ENCODE peak calls at places on chromosome 12, in nine cellular contexts. G is AG04450, T is pancreas, Z is heart right ventricle, V is ascending aorta, Q is HCT116, X is PC-3, L is adipocyte, M is neural progenitor cell. A is an unnamed sample. For H3K27me3, the result is how much of the 10 kb centered on the place peaks cover.

GRCh38 chr12:120684523-120684932 is 2.4 kb upstream of the MLEC start:
- DNase-seq in G (no peak), T (no peak), Z (no peak), V (no peak), Q (no peak), X (peak), L (peak), M (no peak), A (no peak)

GRCh38 chr12:94074216-94074969 is 74.0 kb upstream of the PLXNC1 start:
- DNase-seq in G (no peak), T (no peak), Z (peak), V (peak), Q (no peak), X (no peak), L (no peak), M (no peak), A (no peak)

GRCh38 chr12:75943730-75944096 is 87.9 kb downstream of the PHLDA1 start:
- DNase-seq in G (no peak), T (no peak), Z (no peak), V (no peak), Q (no peak), X (peak), L (no peak), M (no peak), A (no peak)

GRCh38 chr12:25585021-25585523 is 32.0 kb upstream of the LMNTD1 start:
- DNase-seq in G (no peak), T (no peak), Z (no peak), V (peak), Q (no peak), X (no peak), L (peak), M (no peak), A (no peak)

GRCh38 chr12:3540387-3541320 is 49.7 kb downstream of the PRMT8 start:
- DNase-seq in G (no peak), T (no peak), Z (no peak), V (no peak), Q (no peak), X (no peak), L (no peak), M (no peak), A (no peak)

GRCh38 chr12:57887631-57888406 is 41.3 kb upstream of the CTDSP2 start:
- DNase-seq in G (no peak), T (no peak), Z (no peak), V (peak), Q (no peak), X (peak), L (peak), M (no peak), A (no peak)

GRCh38 chr12:16349132-16349463 is 1.7 kb downstream of the MGST1 start:
- DNase-seq in G (peak), T (no peak), Z (no peak), V (peak), Q (no peak), X (peak), L (peak), M (peak), A (peak)

GRCh38 chr12:46965137-46965536 is 114.3 kb upstream of the PCED1B start:
- DNase-seq in G (no peak), T (no peak), Z (no peak), V (no peak), Q (no peak), X (no peak), L (no peak), M (no peak), A (no peak)

GRCh38 chr12:113306382-113306781 is 28.5 kb downstream of the SLC8B1 start:
- DNase-seq in G (no peak), T (no peak), Z (no peak), V (no peak), Q (no peak), X (peak), L (no peak), M (no peak), A (no peak)

GRCh38 chr12:104740668-104741067 is 217.4 kb downstream of the SLC41A2 start:
- DNase-seq in G (no peak), T (no peak), Z (no peak), V (peak), Q (no peak), X (no peak), L (no peak), M (no peak), A (no peak)

GRCh38 chr12:6927379-6927991 is at the start of gene ATN1:
- DNase-seq in G (peak), T (peak), Z (peak), V (peak), Q (no peak), X (peak), L (peak), M (peak), A (no peak)

GRCh38 chr12:8678661-8679111 is 16.1 kb upstream of the MFAP5 start:
- DNase-seq in G (no peak), T (no peak), Z (no peak), V (peak), Q (no peak), X (no peak), L (peak), M (no peak), A (no peak)

GRCh38 chr12:90274407-90274806 is 565.8 kb upstream of the ATP2B1 start:
- DNase-seq in G (no peak), T (no peak), Z (no peak), V (no peak), Q (no peak), X (peak), L (no peak), M (no peak), A (no peak)

GRCh38 chr12:126353604-126354003 is 1288.4 kb downstream of the AACS start:
- DNase-seq in G (no peak), T (no peak), Z (no peak), V (no peak), Q (no peak), X (no peak), L (no peak), M (no peak), A (no peak)

GRCh38 chr12:14272954-14273910 is 92.2 kb upstream of the ATF7IP start:
- DNase-seq in G (no peak), T (no peak), Z (no peak), V (no peak), Q (no peak), X (peak), L (no peak), M (no peak), A (no peak)

GRCh38 chr12:8860165-8860961 is 37.9 kb downstream of the A2ML1 start:
- DNase-seq in G (no peak), T (no peak), Z (peak), V (peak), Q (peak), X (peak), L (peak), M (peak), A (no peak)

GRCh38 chr12:46371718-46372130 is 849 bp downstream of the SLC38A2 start:
- DNase-seq in G (no peak), T (peak), Z (peak), V (peak), Q (no peak), X (peak), L (peak), M (peak), A (no peak)

GRCh38 chr12:41566703-41567102 is 378.6 kb downstream of the PDZRN4 start:
- DNase-seq in G (no peak), T (no peak), Z (no peak), V (no peak), Q (no peak), X (no peak), L (no peak), M (no peak), A (no peak)

GRCh38 chr12:2650261-2651060 is 144.3 kb upstream of the FKBP4 start:
- DNase-seq in G (no peak), T (no peak), Z (no peak), V (peak), Q (no peak), X (no peak), L (no peak), M (no peak), A (no peak)

GRCh38 chr12:92745874-92746553 is 43.2 kb downstream of the PLEKHG7 start:
- DNase-seq in G (peak), T (no peak), Z (peak), V (peak), Q (peak), X (peak), L (peak), M (no peak), A (peak)

GRCh38 chr12:5861426-5861825 is 83.6 kb downstream of the ANO2 start:
- DNase-seq in G (no peak), T (no peak), Z (no peak), V (no peak), Q (no peak), X (no peak), L (no peak), M (no peak), A (no peak)

GRCh38 chr12:122106891-122107660 is 28.5 kb downstream of the MLXIP start:
- DNase-seq in G (no peak), T (peak), Z (peak), V (no peak), Q (no peak), X (peak), L (peak), M (no peak), A (no peak)

GRCh38 chr12:25438638-25439037 is 114.4 kb downstream of the LMNTD1 start:
- DNase-seq in G (no peak), T (no peak), Z (no peak), V (no peak), Q (no peak), X (no peak), L (peak), M (no peak), A (no peak)

GRCh38 chr12:123945441-123946151 is 27.0 kb downstream of the CCDC92 start:
- DNase-seq in G (no peak), T (no peak), Z (no peak), V (no peak), Q (no peak), X (no peak), L (no peak), M (no peak), A (no peak)

GRCh38 chr12:100504820-100505219 is 31.2 kb downstream of the NR1H4 start:
- DNase-seq in G (no peak), T (no peak), Z (no peak), V (no peak), Q (no peak), X (no peak), L (no peak), M (no peak), A (no peak)

GRCh38 chr12:94427520-94428381 is 31.9 kb downstream of the CEP83 start:
- DNase-seq in G (peak), T (no peak), Z (peak), V (no peak), Q (no peak), X (no peak), L (peak), M (no peak), A (peak)

GRCh38 chr12:121893901-121894540 is 5.4 kb downstream of the PSMD9 start:
- DNase-seq in G (peak), T (no peak), Z (no peak), V (no peak), Q (no peak), X (peak), L (peak), M (no peak), A (peak)

GRCh38 chr12:57896139-57896436 is 45.3 kb upstream of the ATP23 start:
- DNase-seq in G (no peak), T (no peak), Z (peak), V (no peak), Q (no peak), X (no peak), L (peak), M (peak), A (no peak)

GRCh38 chr12:103812789-103813188 is 28.2 kb downstream of the NT5DC3 start:
- DNase-seq in G (no peak), T (no peak), Z (no peak), V (no peak), Q (no peak), X (no peak), L (no peak), M (no peak), A (no peak)

GRCh38 chr12:7935773-7936581 is at the start of gene SLC2A3:
- DNase-seq in G (peak), T (no peak), Z (peak), V (peak), Q (no peak), X (no peak), L (peak), M (peak), A (peak)

GRCh38 chr12:102879144-102879763 is 37.8 kb downstream of the PAH start:
- DNase-seq in G (no peak), T (no peak), Z (no peak), V (no peak), Q (peak), X (peak), L (peak), M (peak), A (peak)

GRCh38 chr12:48988030-48988649 is 10.0 kb downstream of the WNT1 start:
- DNase-seq in G (no peak), T (peak), Z (no peak), V (no peak), Q (no peak), X (peak), L (peak), M (peak), A (no peak)
- H3K27me3 ChIP-seq in G (half or more), T (under half), Z (half or more), V (under half), Q (under half), X (under half), L (half or more), M (half or more), A (under half)

DNA sequence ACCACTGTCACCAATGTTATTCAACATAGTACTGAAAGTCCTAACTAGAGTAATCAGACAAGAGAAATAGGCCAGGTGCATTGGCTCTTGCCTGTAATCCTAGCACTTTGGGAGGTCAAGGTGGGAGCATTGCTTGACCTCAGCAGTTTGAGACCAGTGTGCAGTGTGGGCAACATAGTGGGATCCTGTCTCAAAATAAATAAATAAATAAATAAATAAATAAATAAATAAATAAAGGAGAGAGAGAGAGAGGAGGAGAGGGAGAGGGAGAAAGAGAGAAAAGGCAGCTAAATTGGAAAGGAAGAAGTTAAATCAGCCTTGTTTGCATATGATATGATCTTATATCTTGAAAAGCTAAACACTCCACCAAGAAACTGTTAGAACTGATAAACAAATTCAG is 115.3 kb downstream of the FAR2 start:
- DNase-seq in G (no peak), T (no peak), Z (no peak), V (no peak), Q (no peak), X (no peak), L (no peak), M (no peak), A (no peak)
- H3K27me3 ChIP-seq in G (under half), T (under half), Z (under half), V (under half), Q (under half), X (under half), L (under half), M (under half), A (under half)

GRCh38 chr12:53695148-53696138 is 19.6 kb upstream of the ATP5MC2 start:
- DNase-seq in G (no peak), T (peak), Z (no peak), V (no peak), Q (peak), X (peak), L (peak), M (peak), A (no peak)
- H3K27me3 ChIP-seq in G (under half), T (under half), Z (half or more), V (under half), Q (under half), X (under half), L (under half), M (half or more), A (under half)

GRCh38 chr12:57471-57980 is 9.0 kb upstream of the IQSEC3 start:
- DNase-seq in G (no peak), T (no peak), Z (no peak), V (no peak), Q (no peak), X (no peak), L (no peak), M (no peak), A (no peak)

GRCh38 chr12:58832-59231 is 7.7 kb upstream of the IQSEC3 start:
- DNase-seq in G (no peak), T (no peak), Z (no peak), V (no peak), Q (no peak), X (no peak), L (no peak), M (no peak), A (no peak)

GRCh38 chr12:54750-55535 is 11.6 kb upstream of the IQSEC3 start:
- DNase-seq in G (no peak), T (peak), Z (no peak), V (no peak), Q (no peak), X (no peak), L (no peak), M (no peak), A (no peak)

GRCh38 chr12:54331-54730 is 12.2 kb upstream of the IQSEC3 start:
- DNase-seq in G (no peak), T (no peak), Z (no peak), V (no peak), Q (no peak), X (no peak), L (no peak), M (no peak), A (no peak)

GRCh38 chr12:56683-57346 is 9.8 kb upstream of the IQSEC3 start:
- DNase-seq in G (no peak), T (no peak), Z (no peak), V (no peak), Q (no peak), X (no peak), L (no peak), M (peak), A (no peak)
- H3K27me3 ChIP-seq in G (under half), T (under half), Z (half or more), V (under half), Q (half or more), X (half or more), L (half or more), M (under half), A (under half)

GRCh38 chr12:169528-170360 is 44.2 kb downstream of the SLC6A12 start:
- DNase-seq in G (no peak), T (peak), Z (no peak), V (no peak), Q (no peak), X (no peak), L (no peak), M (peak), A (no peak)

GRCh38 chr12:172732-173161 is 41.2 kb downstream of the SLC6A12 start:
- DNase-seq in G (no peak), T (peak), Z (no peak), V (no peak), Q (no peak), X (no peak), L (no peak), M (no peak), A (no peak)

GRCh38 chr12:170361-171225 is 43.4 kb downstream of the SLC6A12 start:
- DNase-seq in G (no peak), T (peak), Z (no peak), V (no peak), Q (no peak), X (no peak), L (no peak), M (peak), A (no peak)

GRCh38 chr12:171743-172705 is 41.9 kb downstream of the SLC6A12 start:
- DNase-seq in G (no peak), T (peak), Z (no peak), V (no peak), Q (no peak), X (no peak), L (no peak), M (no peak), A (no peak)

GRCh38 chr12:171276-171675 is 42.7 kb downstream of the SLC6A12 start:
- DNase-seq in G (no peak), T (peak), Z (no peak), V (no peak), Q (no peak), X (no peak), L (no peak), M (no peak), A (no peak)
- H3K27me3 ChIP-seq in G (under half), T (under half), Z (under half), V (under half), Q (under half), X (under half), L (half or more), M (under half), A (under half)

DNA sequence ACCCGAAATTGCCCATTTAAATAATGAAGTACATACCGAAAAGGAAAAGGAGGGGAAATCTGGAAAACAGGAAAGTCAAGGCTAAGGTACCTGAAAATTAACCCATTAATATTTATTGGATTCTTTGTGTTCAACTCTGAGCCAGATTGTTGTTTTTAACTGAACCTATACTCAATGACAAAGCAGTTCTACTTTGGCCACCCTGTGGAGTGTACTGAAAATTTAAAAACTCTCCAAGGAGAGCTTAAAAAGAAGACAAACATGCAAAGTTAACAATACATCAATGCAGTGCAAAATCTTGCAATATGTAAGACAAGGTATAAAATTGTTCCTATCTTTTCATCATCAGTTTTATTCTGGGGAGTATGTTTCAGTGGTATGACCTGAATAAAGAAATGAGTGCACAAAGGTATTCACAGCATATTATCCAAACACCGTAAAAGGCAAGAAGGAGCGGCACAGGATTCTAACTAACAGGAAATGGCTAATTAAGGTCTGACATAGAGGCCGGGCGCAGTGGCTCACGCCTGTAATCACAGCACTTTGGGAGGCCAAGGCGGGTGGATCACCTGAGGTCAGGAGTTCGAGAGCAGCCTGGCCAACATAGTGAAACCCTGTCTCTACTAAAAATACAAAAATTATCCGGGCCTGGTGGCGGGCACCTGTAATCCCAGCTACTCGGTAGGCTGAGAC is 1.7 kb downstream of the USP44 start:
- DNase-seq in G (no peak), T (no peak), Z (no peak), V (no peak), Q (no peak), X (no peak), L (no peak), M (no peak), A (no peak)
- H3K27me3 ChIP-seq in G (under half), T (under half), Z (under half), V (under half), Q (under half), X (under half), L (under half), M (under half), A (under half)